ENCODE peak calls at places on chromosomes 5 and 9, in ten cellular contexts. H is HCT116, X is PC-3, A is HepG2, G is fibroblast of lung, K is K562, D is MM.1S, J is mammary epithelial cell, Y is GM23248, B is hepatocyte. W is an unnamed sample. For H3K4me1, the result is how much of the 10 kb centered on the place peaks cover.

GRCh38 chr9:19946446-19947109 is 157.7 kb upstream of the SLC24A2 start:
- DNase-seq in H (no peak), X (peak), A (no peak), G (peak), K (no peak), D (no peak), J (peak), Y (peak), B (peak), W (peak)

GRCh38 chr9:98066235-98066634 is 9.7 kb downstream of the NANS start:
- DNase-seq in H (no peak), X (no peak), A (no peak), G (no peak), K (no peak), D (no peak), J (no peak), Y (no peak), B (no peak), W (no peak)

GRCh38 chr9:27377147-27377807 is 80.3 kb upstream of the EQTN start:
- DNase-seq in H (no peak), X (peak), A (no peak), G (no peak), K (peak), D (peak), J (peak), Y (no peak), B (peak), W (no peak)

GRCh38 chr5:78717674-78718073 is 69.1 kb upstream of the LHFPL2 start:
- DNase-seq in H (no peak), X (no peak), A (no peak), G (peak), K (no peak), D (no peak), J (no peak), Y (peak), B (peak), W (no peak)

GRCh38 chr5:1255081-1255561 is 29.9 kb downstream of the SLC6A18 start:
- DNase-seq in H (no peak), X (no peak), A (no peak), G (no peak), K (no peak), D (no peak), J (no peak), Y (no peak), B (no peak), W (no peak)

GRCh38 chr9:92564982-92565381 is 29.2 kb upstream of the ECM2 start:
- DNase-seq in H (no peak), X (no peak), A (no peak), G (peak), K (no peak), D (no peak), J (no peak), Y (peak), B (no peak), W (no peak)

GRCh38 chr5:64811050-64811640 is 42.4 kb downstream of the CWC27 start:
- DNase-seq in H (peak), X (peak), A (peak), G (peak), K (peak), D (peak), J (peak), Y (peak), B (peak), W (peak)

GRCh38 chr9:115657695-115658094 is 495.9 kb upstream of the PAPPA start:
- DNase-seq in H (no peak), X (no peak), A (no peak), G (no peak), K (no peak), D (no peak), J (no peak), Y (no peak), B (no peak), W (no peak)

GRCh38 chr5:67465556-67466206 is 269.1 kb upstream of the CD180 start:
- DNase-seq in H (no peak), X (no peak), A (no peak), G (peak), K (no peak), D (peak), J (no peak), Y (no peak), B (no peak), W (no peak)

GRCh38 chr5:73448072-73448432 is 525 bp downstream of the FOXD1 start:
- DNase-seq in H (no peak), X (no peak), A (no peak), G (no peak), K (no peak), D (peak), J (peak), Y (no peak), B (no peak), W (peak)

GRCh38 chr5:73450041-73450598 is 1.5 kb upstream of the FOXD1 start:
- DNase-seq in H (no peak), X (no peak), A (no peak), G (peak), K (no peak), D (no peak), J (no peak), Y (peak), B (no peak), W (no peak)

GRCh38 chr5:73447234-73448071 is 1.1 kb downstream of the FOXD1 start:
- DNase-seq in H (no peak), X (peak), A (no peak), G (peak), K (peak), D (peak), J (peak), Y (peak), B (peak), W (peak)

GRCh38 chr5:73446631-73447233 is 1.8 kb downstream of the FOXD1 start:
- DNase-seq in H (no peak), X (peak), A (no peak), G (peak), K (no peak), D (peak), J (no peak), Y (peak), B (no peak), W (peak)

DNA sequence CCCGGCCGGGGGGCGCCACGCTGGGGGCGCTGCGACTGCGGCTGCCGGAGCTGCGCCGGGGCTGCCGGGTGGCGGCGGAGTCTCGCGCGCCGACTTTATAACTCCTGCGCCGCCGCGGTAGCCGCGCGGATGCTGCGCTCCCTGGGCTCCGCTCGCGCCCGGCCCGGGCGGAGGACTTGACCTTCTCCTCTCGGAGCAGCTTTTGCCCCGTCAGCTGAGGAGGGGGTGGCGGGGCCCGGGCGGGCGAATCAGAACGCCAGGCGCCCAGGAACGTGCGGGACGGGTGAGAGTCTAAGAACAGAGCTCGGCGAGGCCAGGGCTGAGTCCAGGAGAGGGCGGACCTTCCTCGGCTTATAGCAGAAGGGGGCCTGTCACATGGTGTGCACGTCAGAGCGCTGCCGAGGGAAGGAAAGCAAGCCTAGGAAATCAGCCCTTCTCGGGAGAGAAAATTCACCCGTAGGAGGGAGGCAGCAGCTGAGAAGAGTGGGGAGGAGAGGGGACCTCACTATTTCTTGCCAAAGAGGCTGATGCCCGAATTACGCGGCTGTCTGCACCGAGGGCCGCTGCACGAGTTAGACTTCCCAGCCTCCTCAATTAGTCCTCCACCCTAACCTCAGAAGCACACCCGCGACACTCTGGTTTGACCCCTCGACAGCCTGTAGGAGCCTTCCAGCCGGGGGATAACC is at the start of gene FOXD1:
- DNase-seq in H (peak), X (peak), A (peak), G (peak), K (peak), D (peak), J (peak), Y (peak), B (peak), W (peak)
- TF ChIP-seq EZH2 in H (no peak), X (no peak), A (no peak), G (no peak), K (no peak), D (no peak), J (peak), Y (no peak), B (no peak), W (no peak)

DNA sequence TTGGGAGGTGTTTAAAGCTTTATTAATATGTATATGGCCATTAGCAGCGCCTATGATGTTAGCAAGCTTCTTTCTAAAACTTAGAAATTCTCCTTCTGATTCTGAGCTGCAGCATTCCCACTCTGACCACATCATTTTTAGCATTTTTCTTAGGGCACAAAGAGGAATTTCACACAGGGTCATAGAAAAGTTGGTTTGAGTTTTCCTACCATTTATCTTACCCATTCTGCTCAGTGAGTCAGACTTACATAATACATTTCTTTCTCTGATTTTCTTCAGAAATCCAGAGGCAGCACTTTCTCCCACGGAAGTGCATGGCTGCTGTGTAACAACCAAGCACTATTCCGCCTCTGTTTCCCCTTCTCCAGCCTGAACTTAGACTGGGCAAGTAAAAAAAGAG is 246.6 kb downstream of the ARL15 start:
- DNase-seq in H (no peak), X (no peak), A (no peak), G (peak), K (no peak), D (no peak), J (no peak), Y (peak), B (no peak), W (no peak)
- H3K4me3 ChIP-seq in H (no peak), X (no peak), A (no peak), G (no peak), K (no peak), D (no peak), J (no peak), Y (peak), B (no peak), W (no peak)

GRCh38 chr9:131673068-131673467 is 66.8 kb downstream of the RAPGEF1 start:
- DNase-seq in H (no peak), X (no peak), A (no peak), G (no peak), K (no peak), D (no peak), J (no peak), Y (no peak), B (no peak), W (no peak)

GRCh38 chr9:131670247-131670681 is 69.6 kb downstream of the RAPGEF1 start:
- DNase-seq in H (no peak), X (no peak), A (no peak), G (no peak), K (no peak), D (no peak), J (no peak), Y (no peak), B (no peak), W (no peak)

GRCh38 chr9:131669234-131670172 is 70.4 kb downstream of the RAPGEF1 start:
- DNase-seq in H (no peak), X (no peak), A (no peak), G (no peak), K (no peak), D (no peak), J (no peak), Y (no peak), B (no peak), W (no peak)

GRCh38 chr9:131672451-131672850 is 67.4 kb downstream of the RAPGEF1 start:
- DNase-seq in H (no peak), X (no peak), A (no peak), G (no peak), K (no peak), D (no peak), J (no peak), Y (no peak), B (no peak), W (no peak)

GRCh38 chr9:131671150-131671549 is 68.7 kb downstream of the RAPGEF1 start:
- DNase-seq in H (no peak), X (no peak), A (no peak), G (no peak), K (no peak), D (no peak), J (no peak), Y (no peak), B (no peak), W (no peak)
- H3K4me1 ChIP-seq in H (under half), X (under half), A (under half), G (under half), K (under half), D (under half), J (under half), Y (under half), B (under half), W (half or more)

GRCh38 chr5:88680253-88681132 is 202.5 kb downstream of the MEF2C start:
- DNase-seq in H (peak), X (peak), A (peak), G (peak), K (peak), D (peak), J (peak), Y (peak), B (peak), W (peak)
- TF ChIP-seq EZH2 in H (no peak), X (no peak), A (peak), G (peak), K (no peak), D (no peak), J (peak), Y (no peak), B (peak), W (peak)

GRCh38 chr9:121972501-121972981 is 120.6 kb downstream of the TTLL11 start:
- DNase-seq in H (peak), X (peak), A (no peak), G (no peak), K (no peak), D (no peak), J (peak), Y (peak), B (no peak), W (peak)

GRCh38 chr9:121979736-121980135 is 113.4 kb downstream of the TTLL11 start:
- DNase-seq in H (no peak), X (no peak), A (no peak), G (no peak), K (no peak), D (no peak), J (no peak), Y (no peak), B (no peak), W (no peak)

GRCh38 chr9:121976751-121977150 is 116.4 kb downstream of the TTLL11 start:
- DNase-seq in H (no peak), X (no peak), A (no peak), G (peak), K (no peak), D (no peak), J (peak), Y (peak), B (peak), W (no peak)

GRCh38 chr9:121974421-121974820 is 118.7 kb downstream of the TTLL11 start:
- DNase-seq in H (no peak), X (peak), A (no peak), G (no peak), K (no peak), D (no peak), J (peak), Y (no peak), B (no peak), W (no peak)

DNA sequence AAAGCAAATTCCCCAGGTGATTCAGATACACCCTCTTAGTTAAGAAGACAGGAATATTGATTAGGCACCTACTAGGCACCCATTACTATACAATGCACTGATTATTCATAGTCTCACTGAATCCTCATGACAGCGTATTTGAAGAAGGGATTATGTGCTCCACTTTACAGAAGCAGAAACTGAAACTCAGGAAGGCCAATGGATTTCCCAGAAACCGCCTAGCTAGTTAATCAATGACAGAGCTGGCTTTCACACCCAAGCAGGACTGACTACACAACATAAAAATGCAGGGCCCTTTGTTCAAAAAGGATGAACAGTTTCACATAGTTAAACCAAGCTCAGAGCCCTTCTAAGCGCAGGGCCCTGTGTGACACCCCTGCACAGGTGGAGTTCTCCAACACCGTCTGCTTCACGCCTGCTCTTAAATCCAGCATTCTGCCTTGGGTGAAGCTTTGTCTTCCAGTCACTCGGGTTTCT is 117.3 kb downstream of the TTLL11 start:
- DNase-seq in H (peak), X (peak), A (peak), G (peak), K (no peak), D (no peak), J (peak), Y (peak), B (peak), W (no peak)
- H3K4me3 ChIP-seq in H (no peak), X (no peak), A (peak), G (no peak), K (no peak), D (no peak), J (no peak), Y (peak), B (no peak), W (no peak)

GRCh38 chr5:32163053-32163452 is 11.1 kb downstream of the GOLPH3 start:
- DNase-seq in H (no peak), X (no peak), A (no peak), G (no peak), K (no peak), D (no peak), J (no peak), Y (no peak), B (no peak), W (no peak)
- H3K4me1 ChIP-seq in H (under half), X (under half), A (half or more), G (under half), K (under half), D (under half), J (under half), Y (under half), B (under half), W (under half)

GRCh38 chr9:70413798-70414775 is at the start of gene KLF9:
- DNase-seq in H (peak), X (peak), A (peak), G (peak), K (peak), D (peak), J (peak), Y (peak), B (peak), W (peak)

GRCh38 chr9:70411930-70412677 is 2.4 kb downstream of the KLF9 start:
- DNase-seq in H (peak), X (no peak), A (peak), G (peak), K (peak), D (peak), J (peak), Y (peak), B (peak), W (peak)

GRCh38 chr9:70413427-70413797 is 1.0 kb downstream of the KLF9 start:
- DNase-seq in H (no peak), X (no peak), A (no peak), G (no peak), K (peak), D (peak), J (no peak), Y (peak), B (peak), W (peak)

GRCh38 chr9:70411141-70411929 is 3.1 kb downstream of the KLF9 start:
- DNase-seq in H (no peak), X (no peak), A (peak), G (peak), K (peak), D (no peak), J (peak), Y (peak), B (peak), W (no peak)

DNA sequence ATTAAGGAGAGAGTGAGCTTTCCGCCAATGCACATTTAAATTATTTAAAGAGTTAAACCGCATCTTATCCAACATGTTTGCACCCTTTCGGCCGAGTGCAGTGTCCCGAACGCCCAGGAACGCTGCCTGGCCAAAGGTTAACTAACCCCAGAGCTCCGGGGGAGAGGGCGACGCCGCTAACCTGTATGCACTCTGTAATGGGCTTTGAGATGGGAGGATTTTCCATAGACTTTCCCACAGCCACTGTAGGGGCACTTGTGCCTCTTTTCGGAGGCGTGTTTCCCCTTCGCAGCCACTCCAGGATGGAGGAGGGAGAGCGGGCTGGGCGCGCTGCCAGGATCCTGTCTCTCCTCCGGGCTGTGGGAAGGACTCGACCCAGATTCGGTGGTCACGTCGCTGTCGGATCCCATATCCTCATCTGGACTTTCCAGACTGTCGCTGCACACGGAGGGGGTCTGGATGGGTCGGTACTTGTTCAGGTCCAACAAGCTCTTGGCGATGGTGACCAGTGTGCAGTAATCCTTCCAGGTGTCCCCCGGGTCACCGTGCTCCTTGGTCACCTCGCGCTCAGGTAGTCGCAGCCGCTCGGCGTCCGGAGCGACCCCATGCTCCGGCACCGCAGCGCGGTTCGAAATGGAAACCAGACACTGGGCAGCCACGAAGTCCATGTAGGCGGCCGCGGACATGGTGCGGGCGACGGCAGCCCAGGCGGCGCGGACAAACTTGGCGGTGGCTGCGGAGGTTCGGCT is 1.6 kb downstream of the KLF9 start:
- DNase-seq in H (no peak), X (peak), A (peak), G (peak), K (peak), D (no peak), J (peak), Y (peak), B (peak), W (peak)
- TF ChIP-seq EZH2 in H (no peak), X (peak), A (no peak), G (no peak), K (no peak), D (no peak), J (no peak), Y (no peak), B (no peak), W (peak)

W was measured in GM23338.